ENCODE peak calls at places on chromosome X, in seven cellular contexts. L is GM12878, D is HepG2, Z is K562, Y is GM12892, R is SK-N-SH, T is H1. K is an unnamed sample.

GRCh38 chrX:1072637-1073377 is 139.6 kb downstream of the CRLF2 start:
- DNase-seq in L (no peak), D (peak), Z (peak), Y (no peak), R (no peak), T (peak), K (no peak)

GRCh38 chrX:130245441-130245840 is 23.3 kb downstream of the ZNF280C start:
- DNase-seq in L (no peak), D (no peak), Z (no peak), Y (no peak), R (no peak), T (no peak), K (no peak)

GRCh38 chrX:21702725-21703228 is 44.6 kb upstream of the KLHL34 start:
- DNase-seq in L (no peak), D (no peak), Z (no peak), Y (no peak), R (no peak), T (no peak), K (no peak)

GRCh38 chrX:111634823-111635410 is 46.1 kb upstream of the ALG13 start:
- DNase-seq in L (no peak), D (no peak), Z (no peak), Y (no peak), R (no peak), T (no peak), K (no peak)

GRCh38 chrX:75181721-75182120 is 25.6 kb upstream of the ABCB7 start:
- DNase-seq in L (no peak), D (no peak), Z (no peak), Y (no peak), R (no peak), T (no peak), K (no peak)

GRCh38 chrX:332916-333610 is 14.5 kb upstream of the GTPBP6 start:
- DNase-seq in L (no peak), D (no peak), Z (no peak), Y (no peak), R (no peak), T (no peak), K (no peak)

GRCh38 chrX:123833387-123833786 is 26.5 kb upstream of the XIAP start:
- DNase-seq in L (peak), D (peak), Z (peak), Y (peak), R (peak), T (peak), K (peak)

GRCh38 chrX:77749695-77750094 is 36.3 kb downstream of the ATRX start:
- DNase-seq in L (no peak), D (no peak), Z (no peak), Y (no peak), R (no peak), T (no peak), K (no peak)

GRCh38 chrX:65451663-65452062 is 82.9 kb downstream of the LAS1L start:
- DNase-seq in L (no peak), D (peak), Z (peak), Y (peak), R (peak), T (no peak), K (peak)

GRCh38 chrX:56107320-56107719 is 124.8 kb upstream of the KLF8 start:
- DNase-seq in L (no peak), D (no peak), Z (no peak), Y (no peak), R (no peak), T (no peak), K (no peak)

GRCh38 chrX:147912093-147912801 is 528 bp downstream of the FMR1 start:
- DNase-seq in L (no peak), D (no peak), Z (peak), Y (peak), R (peak), T (no peak), K (peak)

GRCh38 chrX:63754141-63754859 is 30.7 kb downstream of the ARHGEF9 start:
- DNase-seq in L (no peak), D (no peak), Z (no peak), Y (no peak), R (no peak), T (no peak), K (no peak)

GRCh38 chrX:13029341-13029740 is 15.1 kb downstream of the FAM9C start:
- DNase-seq in L (no peak), D (no peak), Z (no peak), Y (no peak), R (no peak), T (no peak), K (no peak)

GRCh38 chrX:13026877-13027652 is 17.4 kb downstream of the FAM9C start:
- DNase-seq in L (no peak), D (no peak), Z (no peak), Y (no peak), R (no peak), T (no peak), K (no peak)

GRCh38 chrX:13024911-13025454 is 19.4 kb downstream of the FAM9C start:
- DNase-seq in L (no peak), D (no peak), Z (no peak), Y (no peak), R (no peak), T (no peak), K (no peak)

GRCh38 chrX:13029831-13030771 is 14.3 kb downstream of the FAM9C start:
- DNase-seq in L (no peak), D (peak), Z (no peak), Y (no peak), R (no peak), T (no peak), K (no peak)

GRCh38 chrX:13028871-13029336 is 15.5 kb downstream of the FAM9C start:
- DNase-seq in L (no peak), D (peak), Z (no peak), Y (no peak), R (no peak), T (no peak), K (no peak)
- TF ChIP-seq TAF1 in L (no peak), D (no peak), Z (no peak), Y (no peak), R (no peak), T (peak), K (no peak)

GRCh38 chrX:12611471-12611870 is 179.7 kb upstream of the PRPS2 start:
- DNase-seq in L (no peak), D (no peak), Z (no peak), Y (no peak), R (no peak), T (no peak), K (no peak)
- TF ChIP-seq TAF1 in L (no peak), D (no peak), Z (no peak), Y (no peak), R (no peak), T (no peak), K (no peak)

DNA sequence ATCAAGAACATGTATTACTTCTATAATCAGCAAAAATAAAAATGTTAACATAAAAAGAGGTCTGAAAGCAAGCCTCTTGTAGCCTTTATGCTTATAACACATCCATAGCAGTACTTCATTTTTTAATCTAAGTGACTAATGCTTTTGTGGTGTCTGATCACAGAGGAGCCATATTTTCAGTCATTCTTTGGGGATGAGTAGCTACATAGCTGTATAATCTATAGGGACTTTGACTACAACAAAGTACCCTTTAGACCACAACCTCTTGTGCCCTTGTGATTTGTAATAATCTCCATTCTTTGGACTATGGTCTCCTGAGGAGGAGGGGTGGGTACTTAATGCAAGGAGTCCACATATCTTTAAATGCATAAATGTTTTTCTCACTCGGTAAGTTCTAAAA is 9.6 kb downstream of the DRP2 start:
- DNase-seq in L (no peak), D (no peak), Z (no peak), Y (no peak), R (no peak), T (no peak), K (no peak)
- TF ChIP-seq TAF1 in L (no peak), D (no peak), Z (no peak), Y (no peak), R (no peak), T (no peak), K (no peak)

GRCh38 chrX:152930516-152930915 is 32.6 kb downstream of the ZNF185 start:
- DNase-seq in L (no peak), D (no peak), Z (no peak), Y (no peak), R (no peak), T (no peak), K (no peak)
- TF ChIP-seq TAF1 in L (no peak), D (no peak), Z (no peak), Y (no peak), R (no peak), T (no peak), K (no peak)

DNA sequence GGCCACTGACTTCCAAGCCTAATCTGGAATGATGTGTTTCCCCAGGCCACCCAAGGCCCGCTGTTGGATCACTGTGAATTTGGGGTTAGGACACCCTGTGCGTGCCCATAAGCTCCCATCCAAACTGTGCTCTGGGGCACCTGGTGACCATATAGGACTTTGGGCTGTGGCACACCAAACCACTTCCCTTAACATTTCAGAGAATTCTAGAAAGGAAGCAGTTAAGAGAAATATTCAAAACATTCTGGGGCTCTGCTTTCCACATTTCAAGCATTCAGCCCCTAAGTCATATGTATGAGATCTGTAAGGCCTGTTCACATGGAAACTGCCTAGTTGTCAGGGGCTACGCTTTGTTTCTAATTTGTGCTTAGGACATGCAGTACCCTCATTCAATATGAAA is 14.4 kb downstream of the VGLL1 start:
- DNase-seq in L (no peak), D (no peak), Z (no peak), Y (no peak), R (no peak), T (no peak), K (no peak)
- TF ChIP-seq TAF1 in L (no peak), D (no peak), Z (no peak), Y (no peak), R (no peak), T (no peak), K (no peak)